ENCODE peak calls at places on chromosomes 3 and 15, in nine cellular contexts. P is heart right ventricle; H is K562; E is breast epithelium; M is effector memory CD4-positive, alpha-beta T cell; B is spleen; K is uterus; O is left ventricle myocardium inferior; S is A673. W is an unnamed sample.

GRCh38 chr15:80476036-80476435 is 71.9 kb downstream of the ARNT2 start:
- DNase-seq in P (no peak), M (no peak), B (no peak), K (no peak), E (no peak), O (no peak), S (no peak), H (no peak), W (no peak)

GRCh38 chr3:74067296-74067695 is 442.6 kb upstream of the PDZRN3 start:
- DNase-seq in H (no peak), S (peak; percentile 7), E (no peak), K (no peak), M (no peak), B (no peak), O (no peak), P (no peak), W (no peak)

GRCh38 chr3:135197246-135197645 is 402.2 kb downstream of the EPHB1 start:
- DNase-seq in H (no peak), P (no peak), E (no peak), O (no peak), S (no peak), K (no peak), M (no peak), B (no peak), W (no peak)

GRCh38 chr3:25652921-25653320 is 11.8 kb downstream of the TOP2B start:
- DNase-seq in H (no peak), S (no peak), P (no peak), B (no peak), O (no peak), K (no peak), E (no peak), M (no peak), W (no peak)

GRCh38 chr15:87877114-87877810 is 379.3 kb downstream of the NTRK3 start:
- DNase-seq in K (no peak), O (peak; percentile 33), P (peak; percentile 34), H (no peak), M (no peak), E (no peak), B (no peak), S (no peak), W (no peak)

GRCh38 chr15:87582169-87582568 is 674.4 kb downstream of the NTRK3 start:
- DNase-seq in H (no peak), S (no peak), K (no peak), B (no peak), P (no peak), O (no peak), M (no peak), E (no peak), W (no peak)

GRCh38 chr3:190116551-190117067 is 4.1 kb downstream of the P3H2 start:
- DNase-seq in K (no peak), M (no peak), B (no peak), H (no peak), O (no peak), E (no peak), P (no peak), S (no peak), W (peak; percentile 97)

GRCh38 chr3:15284121-15284889 is 48.1 kb downstream of the SH3BP5 start:
- DNase-seq in P (peak; percentile 64), S (peak; percentile 89), M (no peak), E (no peak), B (no peak), K (no peak), H (no peak), O (peak; percentile 43), W (no peak)

GRCh38 chr3:5195605-5196004 is 8.1 kb downstream of the EDEM1 start:
- DNase-seq in S (no peak), H (no peak), M (no peak), B (no peak), K (no peak), P (no peak), O (no peak), E (no peak), W (no peak)

GRCh38 chr3:5192568-5193319 is 5.2 kb downstream of the EDEM1 start:
- DNase-seq in K (no peak), B (no peak), E (no peak), M (no peak), O (no peak), S (no peak), P (no peak), H (no peak), W (no peak)

GRCh38 chr3:5194801-5195509 is 7.4 kb downstream of the EDEM1 start:
- DNase-seq in P (no peak), O (no peak), M (peak; percentile 43), E (no peak), S (peak; percentile 74), K (peak; percentile 68), H (peak; percentile 50), B (no peak), W (peak; percentile 78)

GRCh38 chr3:5191555-5192304 is 4.2 kb downstream of the EDEM1 start:
- DNase-seq in P (no peak), E (no peak), B (no peak), O (no peak), K (no peak), S (no peak), H (no peak), M (no peak), W (no peak)

DNA sequence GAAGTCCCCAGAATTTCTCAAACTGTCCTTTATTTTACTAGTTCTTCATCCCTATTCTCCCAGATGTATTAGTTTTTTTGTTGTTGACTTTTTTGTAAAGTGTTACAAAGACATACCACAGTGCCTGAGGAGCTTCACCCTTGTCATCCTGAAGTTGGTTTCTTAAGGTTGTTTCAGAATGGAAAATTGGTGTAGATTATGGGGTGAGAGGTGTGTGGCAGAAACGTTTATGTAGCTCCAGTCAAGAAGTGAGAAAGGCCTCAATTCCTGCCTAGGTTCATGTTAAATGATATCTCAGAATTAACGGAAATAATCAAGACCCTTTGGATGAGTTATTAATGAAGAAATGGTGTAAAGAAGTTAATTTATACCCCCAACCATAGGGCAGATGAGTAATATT is 6.8 kb downstream of the EDEM1 start:
- DNase-seq in K (no peak), S (no peak), O (no peak), P (no peak), M (no peak), E (no peak), H (no peak), B (no peak), W (no peak)
- H3K4me1 ChIP-seq in K (no peaks in the 10 kb centered on the region), S (peaks cover 60% of the 10 kb centered on the region), O (peaks cover 59% of the 10 kb centered on the region), P (peaks cover 31% of the 10 kb centered on the region), M (peaks cover 51% of the 10 kb centered on the region), E (peaks cover 19% of the 10 kb centered on the region), H (peaks cover 4% of the 10 kb centered on the region), B (peaks cover 98% of the 10 kb centered on the region), W (peaks cover 46% of the 10 kb centered on the region)

GRCh38 chr15:40595219-40595618 is 1.2 kb downstream of the KNL1 start:
- DNase-seq in E (no peak), S (no peak), H (no peak), P (no peak), K (no peak), O (no peak), B (no peak), M (no peak), W (no peak)

GRCh38 chr15:40593588-40594428 is at the start of gene KNL1:
- DNase-seq in E (peak; percentile 90), P (peak; percentile 95), O (peak; percentile 83), B (peak; percentile 96), S (peak; percentile 95), K (peak; percentile 95), M (peak; percentile 70), H (peak; percentile 94), W (peak; percentile 89)

GRCh38 chr15:40594429-40594836 is 384 bp downstream of the KNL1 start:
- DNase-seq in S (peak; percentile 77), P (peak; percentile 32), B (peak; percentile 88), K (no peak), M (no peak), E (peak; percentile 54), O (peak; percentile 25), H (peak; percentile 62), W (no peak)

GRCh38 chr15:40591310-40591845 is 2.7 kb upstream of the KNL1 start:
- DNase-seq in M (no peak), P (no peak), S (no peak), K (no peak), E (no peak), O (no peak), B (no peak), H (peak; percentile 24), W (no peak)

GRCh38 chr15:40593130-40593529 is 919 bp upstream of the KNL1 start:
- DNase-seq in P (no peak), M (no peak), O (no peak), H (peak; percentile 40), K (no peak), B (no peak), S (no peak), E (no peak), W (no peak)
- H3K27ac ChIP-seq in P (peak overlapping the region; percentile 72), M (peak overlapping the region; percentile 91), O (peak overlapping the region; percentile 94), H (peak overlapping the region; percentile 7), K (peak overlapping the region; percentile 92), B (peak overlapping the region; percentile 95), S (no peak overlapping the region), E (peak overlapping the region; percentile 87), W (no peak overlapping the region)

GRCh38 chr3:71389911-71390573 is 193.5 kb downstream of the FOXP1 start:
- DNase-seq in S (no peak), E (no peak), B (peak; percentile 78), P (peak; percentile 53), K (peak; percentile 32), H (no peak), M (no peak), O (peak; percentile 36), W (no peak)

GRCh38 chr3:71392277-71392676 is 191.3 kb downstream of the FOXP1 start:
- DNase-seq in P (no peak), S (no peak), B (no peak), K (no peak), H (no peak), E (no peak), M (no peak), O (no peak), W (no peak)

GRCh38 chr3:71391361-71391760 is 192.2 kb downstream of the FOXP1 start:
- DNase-seq in P (no peak), H (no peak), E (no peak), O (no peak), M (no peak), K (no peak), S (no peak), B (no peak), W (no peak)

GRCh38 chr3:71388535-71389120 is 194.9 kb downstream of the FOXP1 start:
- DNase-seq in M (no peak), S (no peak), O (no peak), H (no peak), P (no peak), K (no peak), B (no peak), E (no peak), W (no peak)

GRCh38 chr3:71389191-71389590 is 194.3 kb downstream of the FOXP1 start:
- DNase-seq in M (no peak), P (no peak), K (no peak), E (no peak), H (no peak), S (no peak), O (no peak), B (no peak), W (no peak)
- H3K4me1 ChIP-seq in M (peaks cover 23% of the 10 kb centered on the region), P (peaks cover 45% of the 10 kb centered on the region), K (no peaks in the 10 kb centered on the region), E (no peaks in the 10 kb centered on the region), H (no peaks in the 10 kb centered on the region), S (peaks cover 8% of the 10 kb centered on the region), O (peaks cover 48% of the 10 kb centered on the region), B (peaks cover 69% of the 10 kb centered on the region), W (no peaks in the 10 kb centered on the region)

DNA sequence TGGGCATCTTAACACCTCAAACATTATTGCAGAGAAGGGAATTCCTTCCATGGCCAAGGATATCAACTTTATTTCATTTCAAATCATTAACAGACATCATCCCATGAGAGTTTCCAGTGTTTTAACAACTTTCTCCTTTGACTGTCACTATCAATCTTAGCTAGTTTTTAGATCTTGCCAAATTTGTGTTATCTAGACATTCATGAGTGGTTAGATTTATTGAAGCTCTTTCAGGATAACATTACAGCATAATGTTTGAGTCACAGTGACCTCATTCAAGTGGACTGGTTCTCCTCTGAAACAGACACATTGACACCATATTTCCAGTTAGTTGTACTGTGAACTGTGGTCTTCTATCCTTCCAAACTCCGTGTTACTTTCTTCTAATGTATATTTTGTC is 8.6 kb upstream of the TNFAIP8L3 start:
- DNase-seq in H (no peak), S (no peak), O (no peak), B (no peak), K (peak; percentile 47), M (no peak), E (no peak), P (no peak), W (no peak)
- H3K27ac ChIP-seq in H (no peak overlapping the region), S (no peak overlapping the region), O (no peak overlapping the region), B (no peak overlapping the region), K (peak overlapping the region; percentile 86), M (no peak overlapping the region), E (no peak overlapping the region), P (no peak overlapping the region), W (no peak overlapping the region)